ENCODE peak calls at places on chromosomes 4 and X, in nine cellular contexts. U is neural progenitor cell; J is activated B cell treated with CpG ODN at 0.5 μM for 24 hours; V is right atrium auricular region; L is SK-MEL-5; B is A549; D is EL; I is CD8-positive, alpha-beta memory T cell; M is NAMALWA. K is an unnamed sample.
A peak's percentile ranks its signal among the peaks of the same experiment; 100 is the strongest.

GRCh38 chr4:1234811-1235292 is 14.1 kb downstream of the CTBP1 start:
- DNase-seq in U (no peak), J (no peak), V (no peak), L (no peak), B (no peak), D (no peak), I (no peak), M (no peak), K (no peak)

GRCh38 chrX:7069556-7069955 is 78.0 kb upstream of the STS start:
- DNase-seq in U (no peak), J (no peak), V (no peak), L (no peak), B (no peak), D (no peak), I (no peak), M (no peak), K (no peak)

GRCh38 chrX:327660-328126 is 9.1 kb upstream of the GTPBP6 start:
- DNase-seq in U (no peak), J (no peak), V (no peak), L (no peak), B (no peak), D (no peak), I (no peak), M (no peak), K (no peak)

GRCh38 chr4:83852085-83852451 is 316.2 kb downstream of the GPAT3 start:
- DNase-seq in U (no peak), J (no peak), V (no peak), L (no peak), B (peak; percentile 5), D (peak; percentile 85), I (no peak), M (no peak), K (peak; percentile 36)

GRCh38 chr4:76748649-76749048 is 149.3 kb downstream of the SOWAHB start:
- DNase-seq in U (peak; percentile 51), J (no peak), V (no peak), L (peak; percentile 72), B (peak; percentile 13), D (peak; percentile 32), I (no peak), M (peak; percentile 71), K (no peak)

GRCh38 chrX:50839730-50840129 is 25.7 kb upstream of the SHROOM4 start:
- DNase-seq in U (no peak), J (no peak), V (no peak), L (no peak), B (no peak), D (no peak), I (no peak), M (no peak), K (no peak)

GRCh38 chrX:133985164-133986007 is at the start of gene GPC3:
- DNase-seq in U (peak; percentile 87), J (peak; percentile 15), V (no peak), L (peak; percentile 65), B (peak; percentile 8), D (no peak), I (no peak), M (no peak), K (no peak)

GRCh38 chrX:129667412-129667811 is 12.7 kb upstream of the APLN start:
- DNase-seq in U (no peak), J (no peak), V (no peak), L (no peak), B (no peak), D (no peak), I (no peak), M (no peak), K (no peak)

GRCh38 chr4:7414046-7414445 is 20.7 kb downstream of the PSAPL1 start:
- DNase-seq in U (no peak), J (no peak), V (no peak), L (no peak), B (no peak), D (no peak), I (no peak), M (no peak), K (no peak)

GRCh38 chr4:29853843-29854242 is 866.3 kb upstream of the PCDH7 start:
- DNase-seq in U (peak; percentile 57), J (no peak), V (no peak), L (no peak), B (no peak), D (no peak), I (no peak), M (no peak), K (no peak)

GRCh38 chr4:7021930-7022658 is 21.1 kb upstream of the TADA2B start:
- DNase-seq in U (no peak), J (no peak), V (no peak), L (no peak), B (peak; percentile 69), D (peak; percentile 99), I (no peak), M (no peak), K (peak; percentile 58)

GRCh38 chr4:67161311-67161710 is 384.0 kb downstream of the CENPC start:
- DNase-seq in U (no peak), J (no peak), V (no peak), L (no peak), B (no peak), D (no peak), I (no peak), M (no peak), K (no peak)

GRCh38 chrX:119041175-119041574 is 31.6 kb upstream of the CT47C1 start:
- DNase-seq in U (no peak), J (no peak), V (peak; percentile 75), L (peak; percentile 16), B (peak; percentile 44), D (peak; percentile 85), I (no peak), M (no peak), K (peak; percentile 3)

K was measured in AG04449.